ENCODE peak calls at places on chromosomes 1 and 21, in five cellular contexts. B is GM12878, T is upper lobe of left lung, W is HepG2, Y is K562. G is an unnamed sample. For H3K27me3, the result is how much of the 10 kb centered on the place peaks cover.

GRCh38 chr1:178870944-178871343 is at the start of gene ANGPTL1:
- ATAC-seq in B (no peak), T (no peak), W (peak), Y (no peak), G (peak)

GRCh38 chr1:9413877-9414213 is 121.2 kb downstream of the SPSB1 start:
- ATAC-seq in B (peak), T (peak), W (peak), Y (no peak), G (peak)

GRCh38 chr1:171961861-171962260 is 120.6 kb downstream of the DNM3 start:
- ATAC-seq in B (peak), T (no peak), W (no peak), Y (no peak), G (no peak)

GRCh38 chr1:30790850-30791778 is 33.5 kb upstream of the LAPTM5 start:
- ATAC-seq in B (peak), T (no peak), W (no peak), Y (no peak), G (no peak)

GRCh38 chr1:58722967-58723366 is 23.1 kb upstream of the MYSM1 start:
- ATAC-seq in B (no peak), T (no peak), W (no peak), Y (no peak), G (no peak)

GRCh38 chr1:168609133-168609715 is 32.8 kb downstream of the XCL1 start:
- ATAC-seq in B (no peak), T (no peak), W (no peak), Y (peak), G (peak)

GRCh38 chr1:111635324-111636009 is 15.9 kb downstream of the RAP1A start:
- ATAC-seq in B (peak), T (no peak), W (no peak), Y (no peak), G (no peak)

GRCh38 chr1:88141499-88142074 is 542.5 kb upstream of the PKN2 start:
- ATAC-seq in B (peak), T (no peak), W (peak), Y (no peak), G (no peak)

GRCh38 chr21:44356636-44357035 is 3.2 kb downstream of the TRPM2 start:
- ATAC-seq in B (peak), T (no peak), W (no peak), Y (no peak), G (no peak)

GRCh38 chr1:100265562-100265930 is 470 bp upstream of the RTCA start:
- ATAC-seq in B (peak), T (peak), W (peak), Y (peak), G (peak)

GRCh38 chr1:19863804-19864203 is 18.4 kb upstream of the OTUD3 start:
- ATAC-seq in B (no peak), T (no peak), W (no peak), Y (no peak), G (no peak)

GRCh38 chr1:239067058-239067457 is 319.3 kb upstream of the CHRM3 start:
- ATAC-seq in B (no peak), T (no peak), W (no peak), Y (no peak), G (no peak)

GRCh38 chr1:223022641-223023473 is 120.2 kb downstream of the TLR5 start:
- ATAC-seq in B (no peak), T (peak), W (peak), Y (no peak), G (no peak)

GRCh38 chr1:15835205-15835740 is 12.2 kb upstream of the SPEN start:
- ATAC-seq in B (peak), T (peak), W (peak), Y (peak), G (peak)

GRCh38 chr1:212771341-212771740 is 20.2 kb downstream of the NSL1 start:
- ATAC-seq in B (no peak), T (no peak), W (no peak), Y (no peak), G (no peak)

GRCh38 chr1:46062651-46063319 is 69.6 kb downstream of the PIK3R3 start:
- ATAC-seq in B (peak), T (no peak), W (no peak), Y (peak), G (no peak)

GRCh38 chr21:23008803-23009202 is 2010.6 kb downstream of the NCAM2 start:
- ATAC-seq in B (no peak), T (no peak), W (no peak), Y (no peak), G (no peak)

GRCh38 chr1:208421511-208421910 is 177.3 kb upstream of the PLXNA2 start:
- ATAC-seq in B (no peak), T (no peak), W (no peak), Y (no peak), G (no peak)

GRCh38 chr1:229035054-229035747 is 235.7 kb upstream of the RAB4A start:
- ATAC-seq in B (peak), T (no peak), W (no peak), Y (no peak), G (no peak)

GRCh38 chr1:66316464-66317155 is 217.3 kb upstream of the SGIP1 start:
- ATAC-seq in B (no peak), T (no peak), W (no peak), Y (no peak), G (peak)

GRCh38 chr1:182292193-182292741 is 99.3 kb downstream of the GLUL start:
- ATAC-seq in B (no peak), T (no peak), W (peak), Y (peak), G (no peak)

GRCh38 chr1:167661527-167662436 is 31.8 kb downstream of the RCSD1 start:
- ATAC-seq in B (peak), T (no peak), W (no peak), Y (no peak), G (peak)

GRCh38 chr1:227805606-227806197 is 9.8 kb upstream of the PRSS38 start:
- ATAC-seq in B (no peak), T (no peak), W (no peak), Y (no peak), G (no peak)

GRCh38 chr1:215606564-215607168 is 39.6 kb downstream of the KCTD3 start:
- ATAC-seq in B (peak), T (no peak), W (peak), Y (peak), G (no peak)

GRCh38 chr1:69569983-69570755 is 2.4 kb downstream of the LRRC7 start:
- ATAC-seq in B (no peak), T (no peak), W (no peak), Y (no peak), G (no peak)

GRCh38 chr1:9892563-9893528 is 17.2 kb downstream of the CTNNBIP1 start:
- ATAC-seq in B (no peak), T (no peak), W (no peak), Y (no peak), G (no peak)

GRCh38 chr21:46065215-46065992 is 32.5 kb upstream of the COL6A2 start:
- ATAC-seq in B (no peak), T (no peak), W (peak), Y (peak), G (peak)

GRCh38 chr1:24526940-24527542 is 24.4 kb downstream of the RCAN3 start:
- ATAC-seq in B (peak), T (no peak), W (no peak), Y (peak), G (no peak)

DNA sequence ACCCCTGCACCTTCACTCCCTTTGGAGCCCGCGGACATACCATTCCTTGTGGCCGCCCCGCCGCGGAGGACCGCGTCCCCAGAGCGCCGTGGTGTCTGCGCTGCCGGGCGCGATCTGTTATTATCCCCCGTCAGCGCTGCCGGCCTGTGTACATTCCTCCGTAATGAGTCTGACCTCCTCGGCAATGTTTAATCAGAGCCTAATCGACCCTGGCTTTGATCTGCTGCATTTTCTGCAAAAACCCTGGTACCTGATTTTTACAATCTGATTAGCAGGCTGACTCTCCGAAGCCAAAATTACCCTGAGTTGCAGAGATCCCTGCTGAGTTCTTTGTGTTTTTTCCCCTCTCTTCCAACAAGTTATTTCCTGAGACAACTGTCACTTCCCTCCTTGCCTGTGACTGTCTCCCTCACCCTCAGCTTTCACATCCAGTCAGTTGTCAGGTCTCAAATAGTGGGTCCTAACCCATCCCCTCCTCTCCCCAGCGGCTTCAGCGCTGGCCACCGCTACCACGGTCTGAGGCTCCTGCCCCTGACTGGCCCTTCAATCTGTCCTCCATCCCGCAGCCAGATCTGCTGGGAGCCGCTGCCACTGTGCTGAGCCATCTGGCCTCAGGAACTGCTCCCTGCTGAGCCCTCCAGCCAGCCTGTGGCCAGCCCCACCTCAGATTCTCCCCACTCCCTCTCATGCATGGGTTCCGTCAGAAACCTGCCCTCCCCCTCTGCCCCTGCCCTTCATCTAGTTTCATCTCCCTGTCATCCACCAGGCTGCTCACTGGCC is 53.5 kb downstream of the GLIS1 start:
- ATAC-seq in B (no peak), T (no peak), W (peak), Y (peak), G (no peak)
- TF ChIP-seq POLR2AphosphoS5 in B (no peak), T (no peak), W (no peak), Y (no peak), G (no peak)

GRCh38 chr21:29073222-29074006 is at the start of gene CCT8:
- ATAC-seq in B (peak), T (peak), W (peak), Y (peak), G (peak)
- TF ChIP-seq EP300 in B (peak), T (no peak), W (no peak), Y (no peak), G (no peak)

DNA sequence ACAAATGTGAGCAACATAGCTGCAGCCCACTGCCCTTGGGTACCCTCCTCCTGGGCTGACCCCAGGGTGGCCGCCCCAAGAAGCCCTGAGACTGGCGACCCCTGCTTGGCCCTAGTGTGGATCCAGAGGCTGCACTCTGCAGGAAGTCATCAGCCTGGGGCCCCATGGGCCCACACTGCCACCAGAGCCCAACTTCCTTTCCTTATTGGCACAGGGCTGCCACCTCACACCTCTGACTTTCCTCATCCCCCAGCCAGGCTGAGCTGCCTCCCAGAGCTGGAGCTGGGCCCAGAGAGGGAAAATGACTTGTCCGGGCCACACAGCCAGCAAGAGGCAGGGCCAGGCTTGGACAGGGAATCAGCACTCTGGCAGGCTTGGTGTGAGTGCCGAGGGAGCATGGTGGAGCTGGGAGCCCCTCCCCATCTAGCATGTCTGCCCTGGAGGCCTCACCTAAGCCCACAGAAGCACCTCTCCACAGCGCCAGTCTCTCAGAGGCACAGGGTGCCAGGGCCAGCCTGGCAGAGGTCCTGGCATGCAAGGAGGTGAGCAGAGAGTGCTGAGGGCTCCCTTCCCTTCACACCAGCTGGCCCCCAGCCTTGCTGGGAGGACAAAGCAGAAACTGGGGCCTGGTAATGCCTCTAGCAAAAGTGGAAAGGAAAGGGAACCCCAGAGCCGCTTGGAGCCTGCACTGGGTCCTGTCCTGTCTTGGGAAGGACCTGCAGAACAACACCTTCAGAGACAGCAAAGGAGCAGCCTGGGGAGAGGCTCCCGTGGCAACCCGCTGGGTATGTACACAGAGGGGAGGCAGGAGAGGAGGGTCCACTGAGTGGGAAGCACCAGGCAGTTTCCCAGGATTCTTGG is 3.2 kb downstream of the RAP1GAP start:
- ATAC-seq in B (no peak), T (no peak), W (no peak), Y (no peak), G (no peak)
- H3K27me3 ChIP-seq in B (under half), T (under half), W (under half), Y (under half), G (half or more)

DNA sequence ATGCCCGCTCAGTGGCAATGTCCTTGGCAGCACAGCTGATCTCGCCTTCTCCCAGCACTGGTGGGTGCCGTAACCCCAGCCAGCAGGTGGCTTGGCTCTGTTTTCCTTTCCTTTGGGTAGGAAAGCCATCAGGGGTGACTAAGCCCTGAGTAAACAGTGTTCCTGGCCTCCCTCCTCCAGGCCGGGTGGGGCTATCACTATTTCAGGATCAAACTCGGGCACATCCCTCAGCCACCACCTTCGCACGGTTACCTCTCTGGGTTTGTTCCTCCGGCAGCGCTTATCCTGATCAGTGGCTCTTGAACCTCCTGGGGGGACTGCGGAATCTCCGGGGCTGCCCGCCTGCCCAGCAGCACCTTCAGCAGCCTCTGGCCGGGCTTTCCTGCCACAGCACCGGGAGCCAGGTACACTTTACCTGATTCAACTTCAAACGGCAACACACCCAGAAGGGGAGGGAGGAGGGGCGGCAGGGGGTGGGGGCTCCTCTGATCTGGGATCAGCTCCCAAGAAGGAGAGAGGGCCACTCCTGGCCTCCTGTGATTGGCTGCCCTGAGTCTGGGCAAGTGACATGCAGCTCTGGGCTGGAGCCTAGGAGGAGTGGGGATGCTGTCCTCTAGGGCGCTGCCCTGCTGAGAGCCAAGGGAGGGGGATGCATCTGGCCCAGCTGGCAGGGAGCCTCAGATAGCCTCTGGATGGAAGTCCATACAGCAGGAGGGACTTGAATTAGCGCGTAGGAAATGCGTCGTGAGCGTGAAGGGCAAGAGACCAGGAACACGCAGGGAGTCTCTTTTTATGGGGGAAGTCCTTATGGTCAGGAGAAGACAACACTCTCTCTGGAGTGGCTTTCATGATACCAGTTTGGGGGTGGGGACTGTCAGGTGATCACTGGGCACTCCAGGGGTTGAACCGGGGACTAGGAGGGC is at the start of gene ASCL5:
- ATAC-seq in B (no peak), T (peak), W (peak), Y (peak), G (no peak)
- TF ChIP-seq POLR2AphosphoS5 in B (no peak), T (no peak), W (no peak), Y (no peak), G (no peak)

GRCh38 chr1:77484926-77485325 is 197.5 kb downstream of the ZZZ3 start:
- ATAC-seq in B (no peak), T (no peak), W (no peak), Y (no peak), G (no peak)

GRCh38 chr1:77489910-77490309 is 192.5 kb downstream of the ZZZ3 start:
- ATAC-seq in B (no peak), T (no peak), W (no peak), Y (no peak), G (no peak)

GRCh38 chr1:77484334-77484733 is 198.1 kb downstream of the ZZZ3 start:
- ATAC-seq in B (no peak), T (no peak), W (no peak), Y (no peak), G (no peak)

GRCh38 chr1:77487631-77488030 is 194.8 kb downstream of the ZZZ3 start:
- ATAC-seq in B (no peak), T (no peak), W (no peak), Y (no peak), G (no peak)
- TF ChIP-seq EP300 in B (no peak), T (no peak), W (no peak), Y (no peak), G (no peak)

GRCh38 chr1:1922782-1923680 is 4.0 kb upstream of the TMEM52 start:
- ATAC-seq in B (no peak), T (no peak), W (peak), Y (no peak), G (no peak)
- H3K27me3 ChIP-seq in B (under half), T (under half), W (under half), Y (under half), G (under half)

DNA sequence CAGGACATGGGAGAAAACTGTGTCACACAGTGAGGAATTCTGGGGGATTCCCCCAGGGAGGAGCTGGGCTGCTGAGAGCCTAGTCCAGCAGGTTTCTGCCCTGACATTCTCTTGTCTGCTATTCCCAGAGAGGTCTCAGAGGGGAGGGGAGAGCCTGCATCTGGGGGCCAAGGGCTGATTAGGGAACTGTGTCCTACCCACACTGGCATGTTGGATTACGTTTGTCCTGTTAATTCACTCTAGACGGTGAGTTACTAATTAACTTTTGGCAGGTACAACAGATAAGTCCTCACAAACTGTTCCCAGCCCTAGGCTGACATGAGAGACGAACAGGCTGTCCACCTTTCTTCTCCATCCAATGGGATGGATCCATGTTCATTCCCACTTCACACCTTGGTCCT is 2.6 kb upstream of the SH3BGRL3 start:
- ATAC-seq in B (no peak), T (no peak), W (no peak), Y (no peak), G (no peak)
- TF ChIP-seq POLR2AphosphoS5 in B (no peak), T (no peak), W (no peak), Y (no peak), G (no peak)

GRCh38 chr1:116033322-116033721 is 57.0 kb downstream of the SLC22A15 start:
- ATAC-seq in B (no peak), T (no peak), W (no peak), Y (no peak), G (no peak)
- TF ChIP-seq EP300 in B (no peak), T (no peak), W (no peak), Y (no peak), G (no peak)

G was measured in gastroesophageal sphincter.